ENCODE peak calls at places on chromosomes 13 and 19, in four cellular contexts. F, O, B and S are unnamed samples.
A peak's percentile ranks its signal among the peaks of the same experiment; 100 is the strongest.

GRCh38 chr19:31154021-31154420 is 195.2 kb downstream of the TSHZ3 start:
- DNase-seq in F (no peak), O (no peak), B (no peak), S (no peak)

GRCh38 chr19:35357867-35358573 is at the start of gene FFAR3:
- DNase-seq in F (peak; percentile 31), O (peak; percentile 48), B (peak; percentile 66), S (no peak)

GRCh38 chr13:105538346-105538745 is 997.1 kb downstream of the EFNB2 start:
- DNase-seq in F (no peak), O (no peak), B (no peak), S (no peak)

GRCh38 chr19:29942404-29943261 is 594 bp downstream of the URI1 start:
- DNase-seq in F (no peak), O (peak; percentile 53), B (no peak), S (peak; percentile 84)

GRCh38 chr13:76758257-76758656 is 127.9 kb downstream of the KCTD12 start:
- DNase-seq in F (no peak), O (no peak), B (no peak), S (no peak)

GRCh38 chr13:103839460-103839859 is 773.2 kb upstream of the SLC10A2 start:
- DNase-seq in F (no peak), O (no peak), B (no peak), S (no peak)

GRCh38 chr19:42542791-42543190 is 14.5 kb upstream of the CEACAM1 start:
- DNase-seq in F (peak; percentile 28), O (no peak), B (no peak), S (no peak)

GRCh38 chr13:21453352-21454089 is 5.6 kb downstream of the ZDHHC20 start:
- DNase-seq in F (no peak), O (no peak), B (no peak), S (no peak)

GRCh38 chr19:35990771-35991730 is 3.9 kb upstream of the SDHAF1 start:
- DNase-seq in F (no peak), O (no peak), B (no peak), S (no peak)

GRCh38 chr19:2557093-2557440 is 81.1 kb downstream of the GADD45B start:
- DNase-seq in F (no peak), O (no peak), B (no peak), S (no peak)

GRCh38 chr13:98033277-98034247 is 80.1 kb downstream of the IPO5 start:
- DNase-seq in F (no peak), O (no peak), B (no peak), S (peak; percentile 50)

GRCh38 chr19:3608750-3609322 is 2.2 kb upstream of the TBXA2R start:
- DNase-seq in F (no peak), O (no peak), B (no peak), S (no peak)

GRCh38 chr19:32448026-32448425 is 42.5 kb downstream of the DPY19L3 start:
- DNase-seq in F (no peak), O (no peak), B (no peak), S (no peak)

GRCh38 chr19:1177322-1178114 is 3.5 kb upstream of the SBNO2 start:
- DNase-seq in F (no peak), O (peak; percentile 68), B (peak; percentile 73), S (peak; percentile 70)

GRCh38 chr13:30224732-30225131 is 82.6 kb downstream of the KATNAL1 start:
- DNase-seq in F (no peak), O (no peak), B (no peak), S (no peak)

GRCh38 chr19:3773814-3774515 is 1.9 kb upstream of the RAX2 start:
- DNase-seq in F (no peak), O (no peak), B (no peak), S (peak; percentile 55)

GRCh38 chr13:112844879-112845278 is 124.1 kb upstream of the MCF2L start:
- DNase-seq in F (no peak), O (no peak), B (no peak), S (no peak)

GRCh38 chr13:26015276-26015934 is 36.4 kb downstream of the SHISA2 start:
- DNase-seq in F (no peak), O (no peak), B (no peak), S (no peak)

GRCh38 chr13:26010487-26011207 is 41.2 kb downstream of the SHISA2 start:
- DNase-seq in F (no peak), O (no peak), B (no peak), S (peak; percentile 60)

GRCh38 chr13:26007774-26008173 is 44.0 kb downstream of the SHISA2 start:
- DNase-seq in F (no peak), O (no peak), B (no peak), S (no peak)

GRCh38 chr13:26011208-26011573 is 40.6 kb downstream of the SHISA2 start:
- DNase-seq in F (no peak), O (no peak), B (no peak), S (no peak)

GRCh38 chr13:26011996-26012688 is 39.7 kb downstream of the SHISA2 start:
- DNase-seq in F (no peak), O (no peak), B (no peak), S (peak; percentile 52)
- H3K4me3 ChIP-seq in F (peak overlapping the region; percentile 36), O (peak overlapping the region; percentile 26), B (peak overlapping the region; percentile 14), S (peak overlapping the region; percentile 21)

GRCh38 chr13:41356788-41357187 is 45.7 kb downstream of the NAA16 start:
- DNase-seq in F (no peak), O (no peak), B (no peak), S (no peak)

GRCh38 chr13:41352935-41353801 is 42.1 kb downstream of the NAA16 start:
- DNase-seq in F (no peak), O (no peak), B (no peak), S (peak; percentile 22)

GRCh38 chr13:41354416-41354815 is 43.3 kb downstream of the NAA16 start:
- DNase-seq in F (no peak), O (no peak), B (no peak), S (no peak)
- H3K36me3 ChIP-seq in F (no peaks in the 10 kb centered on the region), O (peaks cover 21% of the 10 kb centered on the region), B (no peaks in the 10 kb centered on the region), S (no peaks in the 10 kb centered on the region)

GRCh38 chr13:67227131-67227983 is 2.8 kb downstream of the PCDH9 start:
- DNase-seq in F (no peak), O (no peak), B (no peak), S (no peak)
- H3K27me3 ChIP-seq in F (no peaks in the 10 kb centered on the region), O (peaks cover 5% of the 10 kb centered on the region), B (no peaks in the 10 kb centered on the region), S (peaks cover 23% of the 10 kb centered on the region)

DNA sequence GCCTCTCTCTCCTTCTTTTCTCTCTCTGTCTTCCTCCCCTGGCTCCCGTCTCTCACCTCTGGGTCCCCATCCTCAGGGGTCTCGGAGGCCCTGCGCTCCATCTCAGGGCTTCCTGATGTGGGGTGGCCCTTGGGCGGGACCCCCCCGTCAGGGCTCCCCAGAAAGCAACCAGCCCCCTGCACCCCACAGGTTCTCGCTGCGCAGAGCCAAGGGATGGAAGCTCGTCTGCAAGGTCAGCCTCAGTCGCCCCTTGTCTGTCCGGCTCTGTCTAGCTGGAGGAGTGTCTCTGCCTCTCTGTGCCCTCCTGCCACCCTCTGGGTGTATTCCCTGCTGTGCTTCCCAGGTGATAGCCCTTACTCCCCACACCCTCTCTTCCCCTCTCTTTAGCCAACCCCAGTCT is at the start of gene SBK3:
- DNase-seq in F (no peak), O (no peak), B (no peak), S (peak; percentile 36)
- H3K4me3 ChIP-seq in F (no peak within 1 kb of the TSS), O (no peak within 1 kb of the TSS), B (peak within 1 kb of the TSS; percentile 51), S (no peak within 1 kb of the TSS)

DNA sequence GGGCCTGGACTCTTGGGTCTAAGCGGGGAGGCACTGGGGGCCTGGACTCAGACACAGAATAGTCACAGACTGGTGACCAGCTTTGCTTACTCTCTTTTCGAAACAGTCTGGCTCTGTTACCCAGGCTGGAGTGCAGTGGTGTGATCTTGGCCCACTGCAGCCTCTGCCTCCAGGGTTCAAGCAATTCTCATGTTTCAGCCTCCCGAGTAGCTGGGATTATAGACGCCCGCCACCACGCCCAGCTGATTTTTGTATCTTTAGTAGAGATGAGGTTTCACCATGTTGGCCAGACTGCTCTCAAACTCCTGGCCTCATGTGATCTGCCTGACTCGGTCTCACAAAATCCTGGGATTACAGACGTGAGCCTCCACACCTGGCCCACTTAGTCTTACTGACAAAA is 11.1 kb downstream of the MED25 start:
- DNase-seq in F (no peak), O (no peak), B (no peak), S (no peak)
- H3K36me3 ChIP-seq in F (no peaks in the 10 kb centered on the region), O (peaks cover 33% of the 10 kb centered on the region), B (peaks cover 54% of the 10 kb centered on the region), S (peaks cover 9% of the 10 kb centered on the region)

DNA sequence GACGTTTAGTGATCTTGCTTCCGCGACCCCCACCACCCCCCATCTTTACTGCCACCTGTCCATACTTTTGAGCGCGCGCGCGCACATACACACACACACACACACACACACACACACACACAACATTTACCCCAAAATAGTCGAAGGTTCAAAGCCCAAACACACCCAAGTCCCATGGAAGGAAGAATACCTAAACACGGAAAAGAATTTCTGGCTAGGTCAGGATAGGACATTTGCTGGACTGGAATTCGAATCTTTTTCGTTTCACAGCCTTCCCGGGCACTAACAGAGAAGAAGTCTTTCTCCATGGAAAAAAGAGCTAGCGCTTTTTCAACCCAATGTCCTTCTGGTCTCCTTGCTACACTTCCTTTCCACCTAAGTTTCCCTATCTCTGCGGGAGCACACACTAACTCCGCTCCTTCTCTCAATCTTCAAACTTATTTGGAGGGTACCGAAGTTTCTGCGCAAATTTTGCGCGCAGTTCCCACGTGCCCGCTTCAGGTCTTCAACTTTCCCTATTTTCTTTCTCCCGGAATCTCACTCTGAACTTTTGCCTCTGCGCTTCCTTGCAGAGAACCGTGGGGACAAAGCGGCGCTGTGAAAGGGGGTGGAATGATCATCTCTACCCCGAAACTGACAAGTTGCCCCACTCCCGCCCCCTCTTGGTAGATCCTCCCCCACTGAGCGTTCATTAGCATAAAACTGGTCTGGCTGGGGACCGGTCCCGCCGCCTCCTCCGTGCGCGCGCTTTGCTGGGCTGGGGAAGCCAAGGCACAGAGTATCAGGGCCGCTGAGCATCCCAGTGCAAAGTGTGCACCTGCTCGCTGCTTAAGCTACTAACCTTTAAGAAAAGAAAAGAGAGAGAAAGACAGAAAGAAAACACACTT is 2.7 kb downstream of the DACH1 start:
- DNase-seq in F (peak; percentile 67), O (peak; percentile 24), B (no peak), S (peak; percentile 64)
- H3K27me3 ChIP-seq in F (no peaks in the 10 kb centered on the region), O (peaks cover 35% of the 10 kb centered on the region), B (no peaks in the 10 kb centered on the region), S (peaks cover 68% of the 10 kb centered on the region)

DNA sequence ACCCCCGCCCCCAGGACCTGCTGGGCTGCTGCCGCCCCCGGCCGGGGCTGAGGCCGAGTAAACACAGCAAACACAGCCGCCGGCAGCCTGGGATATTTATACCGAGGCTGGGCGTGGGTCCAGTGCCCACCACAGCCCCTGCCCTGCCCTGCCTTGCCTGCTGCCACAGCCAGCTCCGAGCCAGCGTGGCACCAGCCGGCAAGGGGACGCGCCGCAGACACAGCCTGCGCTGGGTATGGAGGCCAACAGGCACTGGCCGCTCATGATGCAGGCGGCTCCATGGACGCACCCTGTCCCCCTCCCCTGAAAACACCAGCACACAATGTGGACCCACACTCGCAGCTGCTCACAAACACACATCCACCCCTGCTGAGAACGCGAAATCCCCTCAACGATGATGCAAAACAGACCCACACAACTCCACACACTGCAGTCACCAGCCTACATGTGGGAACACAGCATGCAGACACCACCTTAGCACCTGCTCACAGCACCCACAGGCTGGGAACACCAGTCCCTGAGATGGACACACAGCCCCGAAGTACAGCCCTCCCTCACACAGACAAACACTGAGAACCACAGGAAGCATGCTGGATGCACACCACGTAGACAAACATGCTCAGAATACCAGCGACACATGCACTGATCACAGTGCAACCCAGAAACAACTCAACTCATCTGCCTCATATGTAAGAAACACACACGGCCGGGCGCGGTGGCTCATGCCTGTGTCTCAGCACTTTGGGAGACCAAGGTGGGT is 16.2 kb downstream of the CCDC97 start:
- DNase-seq in F (no peak), O (peak; percentile 31), B (no peak), S (peak; percentile 78)
- H3K4me3 ChIP-seq in F (peak overlapping the region; percentile 44), O (peak overlapping the region; percentile 53), B (peak overlapping the region; percentile 16), S (peak overlapping the region; percentile 38)